ENCODE peak calls at places on chromosomes 11 and 22, in ten cellular contexts. Z is HCT116; A is left cardiac atrium; R is C1 segment of cervical spinal cord; S is OCI-LY7; M is RWPE1; Y is stimulated activated CD4-positive, alpha-beta T cell treated with anti-CD3 and anti-CD28 coated beads, TNF-alpha, amount 100 ng/mL, for 24 hours; H is stimulated activated naive B cell treated with anti-CD40 and anti-IgM and Interleukin-4, amounts not matched to agents 10 μg/mL and 1 μg/mL and 100 μg/mL, for 72 hours; D is nucleus accumbens; L is NAMALWA. P is an unnamed sample.

GRCh38 chr11:119015054-119015611 is 3.0 kb downstream of the RPS25 start:
- DNase-seq in Z (no peak), A (no peak), R (no peak), S (no peak), M (no peak), Y (no peak), H (no peak), D (no peak), L (no peak), P (no peak)

GRCh38 chr22:22787805-22788459 is 99.7 kb upstream of the IGLL5 start:
- DNase-seq in Z (peak), A (peak), R (peak), S (peak), M (no peak), Y (peak), H (peak), D (no peak), L (peak), P (no peak)

GRCh38 chr11:7973011-7973410 is 7.8 kb upstream of the NLRP10 start:
- DNase-seq in Z (no peak), A (no peak), R (no peak), S (no peak), M (no peak), Y (no peak), H (no peak), D (no peak), L (no peak), P (peak)

GRCh38 chr11:119267645-119268044 is 49.3 kb downstream of the MCAM start:
- DNase-seq in Z (no peak), A (no peak), R (no peak), S (no peak), M (no peak), Y (no peak), H (no peak), D (no peak), L (no peak), P (no peak)

GRCh38 chr22:46902998-46903916 is 140.8 kb downstream of the TBC1D22A start:
- DNase-seq in Z (no peak), A (no peak), R (no peak), S (no peak), M (no peak), Y (no peak), H (no peak), D (no peak), L (no peak), P (no peak)

GRCh38 chr22:19719055-19719482 is 4.3 kb upstream of the GP1BB start:
- DNase-seq in Z (no peak), A (peak), R (no peak), S (no peak), M (no peak), Y (no peak), H (no peak), D (no peak), L (no peak), P (no peak)

GRCh38 chr11:27319065-27319464 is 44.0 kb downstream of the CCDC34 start:
- DNase-seq in Z (peak), A (no peak), R (no peak), S (no peak), M (peak), Y (no peak), H (no peak), D (no peak), L (no peak), P (peak)

GRCh38 chr11:35525501-35526175 is at the start of gene PAMR1:
- DNase-seq in Z (no peak), A (peak), R (peak), S (no peak), M (peak), Y (no peak), H (peak), D (peak), L (no peak), P (peak)

GRCh38 chr11:62105611-62106245 is 18.1 kb upstream of the INCENP start:
- DNase-seq in Z (no peak), A (no peak), R (no peak), S (no peak), M (no peak), Y (no peak), H (no peak), D (no peak), L (no peak), P (no peak)

GRCh38 chr11:78370406-78371172 is 47.0 kb downstream of the GAB2 start:
- DNase-seq in Z (no peak), A (peak), R (no peak), S (no peak), M (no peak), Y (no peak), H (no peak), D (no peak), L (no peak), P (no peak)

GRCh38 chr11:119671048-119671447 is 58.0 kb downstream of the NECTIN1 start:
- DNase-seq in Z (no peak), A (peak), R (peak), S (no peak), M (no peak), Y (no peak), H (no peak), D (peak), L (peak), P (peak)